ENCODE peak calls at places on chromosome 16, in eight cellular contexts. X, E, T, Q, M, I, C and F are unnamed samples.

GRCh38 chr16:21646721-21647561 is 5.5 kb downstream of the IGSF6 start:
- DNase-seq in Q (no peak), I (no peak), X (no peak), M (no peak), C (no peak), T (peak), E (no peak), F (peak)

GRCh38 chr16:68444058-68444657 is 4.2 kb downstream of the SMPD3 start:
- DNase-seq in E (no peak), M (no peak), I (peak), C (peak), Q (no peak), X (no peak), T (no peak), F (no peak)

GRCh38 chr16:10780628-10781027 is 37.0 kb downstream of the NUBP1 start:
- DNase-seq in C (no peak), T (no peak), E (no peak), M (no peak), Q (no peak), X (no peak), I (no peak), F (no peak)

GRCh38 chr16:47987136-47987535 is 168.7 kb downstream of the ABCC12 start:
- DNase-seq in C (peak), M (no peak), X (no peak), E (no peak), T (no peak), Q (no peak), I (no peak), F (no peak)

GRCh38 chr16:71929048-71929447 is 33.7 kb downstream of the IST1 start:
- DNase-seq in M (peak), T (no peak), C (peak), E (no peak), X (no peak), Q (no peak), I (peak), F (no peak)

GRCh38 chr16:83915081-83915480 is 16.2 kb downstream of the MLYCD start:
- DNase-seq in T (no peak), I (no peak), C (no peak), M (no peak), X (no peak), Q (no peak), E (no peak), F (no peak)

GRCh38 chr16:86626966-86627365 is 48.6 kb downstream of the FOXL1 start:
- DNase-seq in X (no peak), Q (no peak), E (no peak), T (no peak), I (no peak), M (no peak), C (peak), F (no peak)

GRCh38 chr16:78390828-78391227 is 291.4 kb downstream of the WWOX start:
- DNase-seq in E (no peak), Q (no peak), C (no peak), I (no peak), T (no peak), X (no peak), M (no peak), F (no peak)

GRCh38 chr16:68275611-68276191 is 11.4 kb downstream of the SLC7A6 start:
- DNase-seq in I (no peak), X (no peak), T (no peak), M (no peak), E (no peak), Q (no peak), C (no peak), F (no peak)

GRCh38 chr16:83615553-83615952 is 192.2 kb upstream of the HSBP1 start:
- DNase-seq in Q (no peak), M (no peak), I (peak), E (no peak), C (peak), T (no peak), X (no peak), F (no peak)

GRCh38 chr16:87318158-87318644 is 1.0 kb upstream of the C16orf95 start:
- DNase-seq in Q (no peak), X (no peak), I (no peak), M (no peak), T (no peak), E (peak), C (peak), F (no peak)